ENCODE peak calls at places on chromosomes 4 and X, in eight cellular contexts. U is stimulated activated naive CD8-positive, alpha-beta T cell treated with anti-CD3 and anti-CD28 coated beads, Interleukin-15, Interleukin-2, amounts not matched to agents 100 U/mL and 50 U/mL, for 24 hours; Y is sciatic nerve; H is BJ; D is epithelial cell of esophagus; X is kidney; F is heart left ventricle; V is nephron progenitor cell. L is an unnamed sample.

GRCh38 chrX:105483011-105483410 is 262.5 kb upstream of the TEX13A start:
- DNase-seq in U (no peak), Y (no peak), H (no peak), D (peak; percentile 68), X (no peak), F (no peak), V (no peak), L (no peak)

GRCh38 chr4:61149278-61149677 is 50.8 kb upstream of the ADGRL3 start:
- DNase-seq in U (no peak), Y (no peak), H (no peak), D (peak; percentile 81), X (no peak), F (no peak), V (no peak), L (no peak)

GRCh38 chr4:26076896-26077295 is 162.9 kb downstream of the SMIM20 start:
- DNase-seq in U (no peak), Y (no peak), H (no peak), D (peak; percentile 30), X (no peak), F (no peak), V (no peak), L (no peak)

GRCh38 chr4:183995489-183996049 is 90.5 kb downstream of the STOX2 start:
- DNase-seq in U (no peak), Y (no peak), H (no peak), D (no peak), X (no peak), F (no peak), V (no peak), L (no peak)

GRCh38 chr4:170400346-170400745 is 310.6 kb upstream of the AADAT start:
- DNase-seq in U (no peak), Y (no peak), H (no peak), D (no peak), X (no peak), F (no peak), V (no peak), L (no peak)

GRCh38 chr4:14581741-14582140 is 420.5 kb upstream of the CPEB2 start:
- DNase-seq in U (no peak), Y (no peak), H (no peak), D (no peak), X (no peak), F (no peak), V (no peak), L (no peak)

GRCh38 chr4:26746742-26747351 is 113.8 kb upstream of the STIM2 start:
- DNase-seq in U (peak; percentile 39), Y (no peak), H (no peak), D (peak; percentile 29), X (no peak), F (no peak), V (no peak), L (no peak)

GRCh38 chr4:3440979-3441500 is 728 bp upstream of the HGFAC start:
- DNase-seq in U (no peak), Y (no peak), H (no peak), D (peak; percentile 66), X (peak; percentile 66), F (no peak), V (no peak), L (peak; percentile 31)

GRCh38 chrX:72052415-72053090 is 79.2 kb downstream of the RTL5 start:
- DNase-seq in U (no peak), Y (no peak), H (no peak), D (peak; percentile 4), X (no peak), F (no peak), V (no peak), L (no peak)

GRCh38 chr4:99414401-99414800 is 20.7 kb downstream of the ADH7 start:
- DNase-seq in U (no peak), Y (no peak), H (no peak), D (peak; percentile 70), X (no peak), F (no peak), V (no peak), L (no peak)

GRCh38 chrX:110070970-110071369 is 68.1 kb downstream of the TMEM164 start:
- DNase-seq in U (no peak), Y (no peak), H (no peak), D (no peak), X (no peak), F (no peak), V (no peak), L (no peak)

GRCh38 chr4:84971319-84971932 is 4.9 kb upstream of the WDFY3 start:
- DNase-seq in U (no peak), Y (no peak), H (no peak), D (peak; percentile 63), X (no peak), F (no peak), V (no peak), L (no peak)

GRCh38 chr4:8699479-8700145 is 107.0 kb downstream of the CPZ start:
- DNase-seq in U (no peak), Y (no peak), H (no peak), D (no peak), X (peak; percentile 60), F (no peak), V (no peak), L (no peak)

GRCh38 chr4:151408630-151409469 is at the start of gene FHIP1A:
- DNase-seq in U (peak; percentile 78), Y (peak; percentile 80), H (peak; percentile 15), D (peak; percentile 97), X (peak; percentile 96), F (peak; percentile 69), V (peak; percentile 91), L (no peak)

GRCh38 chrX:30414144-30414543 is 105.0 kb upstream of the NR0B1 start:
- DNase-seq in U (no peak), Y (no peak), H (no peak), D (no peak), X (no peak), F (no peak), V (no peak), L (no peak)

GRCh38 chr4:56226579-56226978 is 160.7 kb downstream of the AASDH start:
- DNase-seq in U (no peak), Y (no peak), H (no peak), D (no peak), X (no peak), F (no peak), V (no peak), L (no peak)

GRCh38 chr4:4752576-4753401 is 106.7 kb upstream of the MSX1 start:
- DNase-seq in U (no peak), Y (no peak), H (peak; percentile 47), D (no peak), X (no peak), F (no peak), V (peak; percentile 60), L (peak; percentile 33)

GRCh38 chr4:143559757-143560147 is 46.2 kb downstream of the SMARCA5 start:
- DNase-seq in U (peak; percentile 42), Y (no peak), H (no peak), D (no peak), X (no peak), F (no peak), V (no peak), L (no peak)

GRCh38 chr4:4642201-4643025 is 100.6 kb upstream of the STX18 start:
- DNase-seq in U (no peak), Y (no peak), H (no peak), D (no peak), X (no peak), F (no peak), V (no peak), L (no peak)

GRCh38 chr4:129189630-129190029 is 93.7 kb downstream of the C4orf33 start:
- DNase-seq in U (no peak), Y (no peak), H (no peak), D (no peak), X (no peak), F (no peak), V (no peak), L (no peak)

GRCh38 chr4:166886708-166887107 is 347.6 kb downstream of the SPOCK3 start:
- DNase-seq in U (no peak), Y (no peak), H (no peak), D (no peak), X (no peak), F (no peak), V (no peak), L (no peak)

GRCh38 chrX:56763556-56764152 is 34.6 kb downstream of the NBDY start:
- DNase-seq in U (no peak), Y (peak; percentile 90), H (no peak), D (no peak), X (peak; percentile 87), F (peak; percentile 78), V (peak; percentile 58), L (peak; percentile 71)

GRCh38 chr4:26069218-26069617 is 155.2 kb downstream of the SMIM20 start:
- DNase-seq in U (no peak), Y (no peak), H (no peak), D (peak; percentile 20), X (no peak), F (no peak), V (no peak), L (no peak)

GRCh38 chr4:113292371-113293042 is 243.1 kb downstream of the ANK2 start:
- DNase-seq in U (no peak), Y (peak; percentile 63), H (no peak), D (no peak), X (peak; percentile 72), F (no peak), V (peak; percentile 24), L (no peak)

GRCh38 chr4:24559889-24560288 is 24.5 kb downstream of the DHX15 start:
- DNase-seq in U (no peak), Y (no peak), H (no peak), D (peak; percentile 56), X (no peak), F (no peak), V (no peak), L (no peak)

GRCh38 chr4:164251257-164251656 is 502.7 kb upstream of the SMIM31 start:
- DNase-seq in U (no peak), Y (no peak), H (no peak), D (no peak), X (no peak), F (no peak), V (no peak), L (no peak)